ENCODE peak calls at places on chromosomes 1 and 21, in six cellular contexts. I is HCT116, V is K562, T is HepG2, N is GM12878, Z is H1. L is an unnamed sample.
A peak's percentile ranks its signal among the peaks of the same experiment; 100 is the strongest.

GRCh38 chr1:46041551-46041950 is 90.9 kb downstream of the PIK3R3 start:
- DNase-seq in N (no peak), Z (no peak), V (no peak), I (no peak), T (no peak), L (no peak)

GRCh38 chr1:246836647-246837046 is 95.1 kb downstream of the AHCTF1 start:
- DNase-seq in T (no peak), N (no peak), Z (no peak), V (no peak), I (no peak), L (no peak)

GRCh38 chr1:206691604-206692003 is 6.9 kb downstream of the MAPKAPK2 start:
- DNase-seq in Z (no peak), N (no peak), T (peak; percentile 59), I (no peak), V (no peak), L (no peak)

GRCh38 chr1:2174348-2175054 is 20.1 kb downstream of the FAAP20 start:
- DNase-seq in T (peak; percentile 23), Z (peak; percentile 70), V (peak; percentile 83), I (peak; percentile 28), N (no peak), L (no peak)

GRCh38 chr1:182611326-182611725 is 7.1 kb upstream of the RGS16 start:
- DNase-seq in V (no peak), Z (no peak), T (no peak), N (no peak), I (no peak), L (no peak)

GRCh38 chr1:107990606-107991005 is 25.6 kb upstream of the VAV3 start:
- DNase-seq in N (no peak), I (no peak), Z (no peak), V (no peak), T (no peak), L (no peak)

GRCh38 chr1:191099696-191100095 is 622.0 kb upstream of the BRINP3 start:
- DNase-seq in T (no peak), V (no peak), Z (no peak), N (no peak), I (no peak), L (no peak)

GRCh38 chr1:53182111-53182593 is 14.5 kb upstream of the CPT2 start:
- DNase-seq in Z (peak; percentile 29), T (peak; percentile 78), V (peak; percentile 84), I (peak; percentile 80), N (peak; percentile 20), L (peak; percentile 95)

GRCh38 chr1:96596226-96596625 is 125.4 kb upstream of the PTBP2 start:
- DNase-seq in V (peak; percentile 21), N (no peak), I (peak; percentile 55), T (peak; percentile 63), Z (peak; percentile 50), L (no peak)

GRCh38 chr1:216425577-216425976 is 2.3 kb upstream of the USH2A start:
- DNase-seq in T (no peak), I (no peak), N (no peak), V (no peak), Z (no peak), L (no peak)

GRCh38 chr1:119827010-119827409 is 15.8 kb upstream of the REG4 start:
- DNase-seq in I (no peak), N (no peak), V (peak; percentile 54), Z (no peak), T (no peak), L (no peak)

GRCh38 chr1:228270032-228270431 is 62.2 kb downstream of the OBSCN start:
- DNase-seq in N (no peak), V (no peak), I (no peak), T (no peak), Z (no peak), L (no peak)

GRCh38 chr21:31132574-31133242 is 94.4 kb upstream of the KRTAP19-8 start:
- DNase-seq in Z (no peak), T (no peak), I (no peak), N (peak; percentile 93), V (no peak), L (no peak)

GRCh38 chr1:208101661-208102431 is 142.3 kb downstream of the PLXNA2 start:
- DNase-seq in N (no peak), T (peak; percentile 75), Z (no peak), V (no peak), I (no peak), L (no peak)

GRCh38 chr1:68010094-68010493 is 40.3 kb downstream of the DIRAS3 start:
- DNase-seq in T (no peak), I (peak; percentile 8), Z (no peak), N (no peak), V (peak; percentile 12), L (no peak)

GRCh38 chr1:183191833-183192232 is 5.8 kb downstream of the LAMC2 start:
- DNase-seq in Z (no peak), V (no peak), I (no peak), N (no peak), T (no peak), L (no peak)

GRCh38 chr1:167065481-167065880 is 24.7 kb downstream of the GPA33 start:
- DNase-seq in T (no peak), N (no peak), V (no peak), Z (no peak), I (no peak), L (no peak)

GRCh38 chr1:114854693-114855320 is at the start of gene SYCP1:
- DNase-seq in N (no peak), I (no peak), Z (no peak), V (no peak), T (no peak), L (no peak)

GRCh38 chr1:98143403-98143802 is 222.6 kb upstream of the DPYD start:
- DNase-seq in N (no peak), V (no peak), T (no peak), Z (no peak), I (no peak), L (no peak)

GRCh38 chr1:88509369-88509768 is 174.7 kb upstream of the PKN2 start:
- DNase-seq in V (no peak), Z (no peak), I (no peak), T (no peak), N (no peak), L (no peak)

GRCh38 chr1:67522793-67523192 is 92.6 kb upstream of the SERBP1 start:
- DNase-seq in I (no peak), Z (no peak), T (no peak), V (no peak), N (no peak), L (no peak)

GRCh38 chr1:80248886-80249285 is 1242.4 kb upstream of the ADGRL4 start:
- DNase-seq in Z (no peak), N (no peak), V (no peak), T (no peak), I (no peak), L (no peak)

GRCh38 chr21:28805885-28806284 is 186.8 kb downstream of the LTN1 start:
- DNase-seq in Z (no peak), N (no peak), I (no peak), T (no peak), V (no peak), L (no peak)

GRCh38 chr21:16932314-16932713 is 580.5 kb upstream of the CXADR start:
- DNase-seq in T (no peak), N (no peak), Z (no peak), I (no peak), V (no peak), L (no peak)

GRCh38 chr1:94855307-94855700 is 35.1 kb downstream of the SLC44A3 start:
- DNase-seq in N (no peak), T (no peak), I (no peak), V (no peak), Z (no peak), L (no peak)

GRCh38 chr1:205648212-205648910 is 16.6 kb upstream of the ELK4 start:
- DNase-seq in T (no peak), I (no peak), Z (no peak), N (no peak), V (peak; percentile 38), L (no peak)

GRCh38 chr1:2257245-2257627 is 29.1 kb downstream of the SKI start:
- DNase-seq in N (no peak), T (no peak), I (no peak), Z (no peak), V (no peak), L (no peak)

GRCh38 chr21:45818904-45819285 is 162.7 kb upstream of the COL6A1 start:
- DNase-seq in I (no peak), N (peak; percentile 21), Z (no peak), T (peak; percentile 73), V (no peak), L (no peak)
- TF ChIP-seq YY1 in I (no peak), N (peak; percentile 56), Z (no peak), T (peak; percentile 22), V (no peak), L (no peak)

GRCh38 chr1:32464716-32465540 is at the start of gene ZBTB8B:
- DNase-seq in Z (peak; percentile 94), N (no peak), I (peak; percentile 26), T (peak; percentile 41), V (peak; percentile 74), L (peak; percentile 99)
- TF ChIP-seq ZNF274 in Z (no peak), N (no peak), I (no peak), T (no peak), V (no peak), L (no peak)

GRCh38 chr1:156640842-156641706 is 843 bp upstream of the BCAN start:
- DNase-seq in T (no peak), V (no peak), Z (no peak), I (no peak), N (no peak), L (no peak)
- H3K4me3 ChIP-seq in T (no peak overlapping the region), V (no peak overlapping the region), Z (peak overlapping the region; percentile 42), I (no peak overlapping the region), N (no peak overlapping the region), L (peak overlapping the region; percentile 29)

GRCh38 chr1:3441449-3441848 is 13.0 kb upstream of the ARHGEF16 start:
- DNase-seq in N (no peak), I (no peak), Z (no peak), T (peak; percentile 62), V (no peak), L (no peak)
- TF ChIP-seq YY1 in N (no peak), I (no peak), Z (no peak), T (peak; percentile 16), V (no peak), L (no peak)

GRCh38 chr1:24107462-24108225 is 4.3 kb downstream of the MYOM3 start:
- DNase-seq in V (no peak), I (peak; percentile 18), Z (no peak), T (no peak), N (no peak), L (no peak)
- TF ChIP-seq ZNF274 in V (no peak), I (no peak), Z (no peak), T (no peak), N (no peak), L (no peak)

GRCh38 chr1:99645199-99645598 is 714 bp upstream of the PALMD start:
- DNase-seq in N (no peak), Z (no peak), I (no peak), T (peak; percentile 76), V (peak; percentile 24), L (no peak)
- H3K4me3 ChIP-seq in N (no peak overlapping the region), Z (no peak overlapping the region), I (no peak overlapping the region), T (peak overlapping the region; percentile 74), V (no peak overlapping the region), L (no peak overlapping the region)

L was measured in NT2/D1.